ENCODE peak calls at places on chromosome 13, in six cellular contexts. One of them, this sample, is unnamed.

GRCh38 chr13:30333601-30334000 is 26.2 kb upstream of the KATNAL1 start:
- DNase-seq in progenitor cell of endocrine pancreas: no peak
- DNase-seq in choroid plexus epithelial cell: no peak
- DNase-seq in stimulated activated CD8-positive, alpha-beta memory T cell treated with anti-CD3 and anti-CD28 coated beads, Interleukin-15, amount 100 ng/mL, for 4 hours: no peak
- DNase-seq in Caco-2: no peak
- DNase-seq in AG10803: no peak
- DNase-seq in this sample: no peak

GRCh38 chr13:50079278-50080157 is 64.3 kb downstream of the KCNRG start:
- DNase-seq in progenitor cell of endocrine pancreas: no peak
- DNase-seq in choroid plexus epithelial cell: no peak
- DNase-seq in stimulated activated CD8-positive, alpha-beta memory T cell treated with anti-CD3 and anti-CD28 coated beads, Interleukin-15, amount 100 ng/mL, for 4 hours: no peak
- DNase-seq in Caco-2: no peak
- DNase-seq in AG10803: no peak
- DNase-seq in this sample: no peak

GRCh38 chr13:29791508-29791907 is 58.9 kb downstream of the UBL3 start:
- DNase-seq in progenitor cell of endocrine pancreas: no peak
- DNase-seq in choroid plexus epithelial cell: no peak
- DNase-seq in stimulated activated CD8-positive, alpha-beta memory T cell treated with anti-CD3 and anti-CD28 coated beads, Interleukin-15, amount 100 ng/mL, for 4 hours: no peak
- DNase-seq in Caco-2: no peak
- DNase-seq in AG10803: no peak
- DNase-seq in this sample: no peak

GRCh38 chr13:112443191-112444000 is 67.2 kb downstream of the SPACA7 start:
- DNase-seq in progenitor cell of endocrine pancreas: no peak
- DNase-seq in choroid plexus epithelial cell: peak; percentile 6
- DNase-seq in stimulated activated CD8-positive, alpha-beta memory T cell treated with anti-CD3 and anti-CD28 coated beads, Interleukin-15, amount 100 ng/mL, for 4 hours: no peak
- DNase-seq in Caco-2: peak; percentile 32
- DNase-seq in AG10803: no peak
- DNase-seq in this sample: peak; percentile 60

GRCh38 chr13:51451467-51452390 is 1.1 kb downstream of the INTS6 start:
- DNase-seq in progenitor cell of endocrine pancreas: peak; percentile 68
- DNase-seq in choroid plexus epithelial cell: peak; percentile 80
- DNase-seq in stimulated activated CD8-positive, alpha-beta memory T cell treated with anti-CD3 and anti-CD28 coated beads, Interleukin-15, amount 100 ng/mL, for 4 hours: peak; percentile 54
- DNase-seq in Caco-2: peak; percentile 79
- DNase-seq in AG10803: peak; percentile 65
- DNase-seq in this sample: peak; percentile 39

GRCh38 chr13:45932611-45933182 is 81.1 kb upstream of the SIAH3 start:
- DNase-seq in progenitor cell of endocrine pancreas: no peak
- DNase-seq in choroid plexus epithelial cell: no peak
- DNase-seq in stimulated activated CD8-positive, alpha-beta memory T cell treated with anti-CD3 and anti-CD28 coated beads, Interleukin-15, amount 100 ng/mL, for 4 hours: no peak
- DNase-seq in Caco-2: no peak
- DNase-seq in AG10803: no peak
- DNase-seq in this sample: no peak

GRCh38 chr13:66139250-66139649 is 1090.9 kb downstream of the PCDH9 start:
- DNase-seq in progenitor cell of endocrine pancreas: no peak
- DNase-seq in choroid plexus epithelial cell: no peak
- DNase-seq in stimulated activated CD8-positive, alpha-beta memory T cell treated with anti-CD3 and anti-CD28 coated beads, Interleukin-15, amount 100 ng/mL, for 4 hours: no peak
- DNase-seq in Caco-2: no peak
- DNase-seq in AG10803: no peak
- DNase-seq in this sample: no peak

GRCh38 chr13:110236831-110237261 is 70.1 kb downstream of the COL4A1 start:
- DNase-seq in progenitor cell of endocrine pancreas: no peak
- DNase-seq in choroid plexus epithelial cell: no peak
- DNase-seq in stimulated activated CD8-positive, alpha-beta memory T cell treated with anti-CD3 and anti-CD28 coated beads, Interleukin-15, amount 100 ng/mL, for 4 hours: no peak
- DNase-seq in Caco-2: no peak
- DNase-seq in AG10803: no peak
- DNase-seq in this sample: no peak

GRCh38 chr13:44406617-44407016 is 33.0 kb downstream of the SERP2 start:
- DNase-seq in progenitor cell of endocrine pancreas: no peak
- DNase-seq in choroid plexus epithelial cell: no peak
- DNase-seq in stimulated activated CD8-positive, alpha-beta memory T cell treated with anti-CD3 and anti-CD28 coated beads, Interleukin-15, amount 100 ng/mL, for 4 hours: no peak
- DNase-seq in Caco-2: no peak
- DNase-seq in AG10803: no peak
- DNase-seq in this sample: no peak

GRCh38 chr13:98433654-98434053 is 143.3 kb downstream of the STK24 start:
- DNase-seq in progenitor cell of endocrine pancreas: no peak
- DNase-seq in choroid plexus epithelial cell: no peak
- DNase-seq in stimulated activated CD8-positive, alpha-beta memory T cell treated with anti-CD3 and anti-CD28 coated beads, Interleukin-15, amount 100 ng/mL, for 4 hours: no peak
- DNase-seq in Caco-2: no peak
- DNase-seq in AG10803: no peak
- DNase-seq in this sample: no peak

GRCh38 chr13:59259416-59260000 is 904.2 kb downstream of the DIAPH3 start:
- DNase-seq in progenitor cell of endocrine pancreas: no peak
- DNase-seq in choroid plexus epithelial cell: no peak
- DNase-seq in stimulated activated CD8-positive, alpha-beta memory T cell treated with anti-CD3 and anti-CD28 coated beads, Interleukin-15, amount 100 ng/mL, for 4 hours: no peak
- DNase-seq in Caco-2: no peak
- DNase-seq in AG10803: no peak
- DNase-seq in this sample: no peak

GRCh38 chr13:85816413-85816812 is 17.2 kb upstream of the SLITRK6 start:
- DNase-seq in progenitor cell of endocrine pancreas: no peak
- DNase-seq in choroid plexus epithelial cell: peak; percentile 33
- DNase-seq in stimulated activated CD8-positive, alpha-beta memory T cell treated with anti-CD3 and anti-CD28 coated beads, Interleukin-15, amount 100 ng/mL, for 4 hours: no peak
- DNase-seq in Caco-2: no peak
- DNase-seq in AG10803: no peak
- DNase-seq in this sample: no peak

GRCh38 chr13:24161010-24161775 is 673 bp downstream of the SPATA13 start:
- DNase-seq in progenitor cell of endocrine pancreas: no peak
- DNase-seq in choroid plexus epithelial cell: no peak
- DNase-seq in stimulated activated CD8-positive, alpha-beta memory T cell treated with anti-CD3 and anti-CD28 coated beads, Interleukin-15, amount 100 ng/mL, for 4 hours: peak; percentile 10
- DNase-seq in Caco-2: peak; percentile 57
- DNase-seq in AG10803: no peak
- DNase-seq in this sample: peak; percentile 55

GRCh38 chr13:44086389-44086788 is 206.7 kb downstream of the LACC1 start:
- DNase-seq in progenitor cell of endocrine pancreas: no peak
- DNase-seq in choroid plexus epithelial cell: no peak
- DNase-seq in stimulated activated CD8-positive, alpha-beta memory T cell treated with anti-CD3 and anti-CD28 coated beads, Interleukin-15, amount 100 ng/mL, for 4 hours: no peak
- DNase-seq in Caco-2: no peak
- DNase-seq in AG10803: no peak
- DNase-seq in this sample: no peak

GRCh38 chr13:28181413-28181812 is 43.1 kb downstream of the PAN3 start:
- DNase-seq in progenitor cell of endocrine pancreas: no peak
- DNase-seq in choroid plexus epithelial cell: peak; percentile 60
- DNase-seq in stimulated activated CD8-positive, alpha-beta memory T cell treated with anti-CD3 and anti-CD28 coated beads, Interleukin-15, amount 100 ng/mL, for 4 hours: no peak
- DNase-seq in Caco-2: no peak
- DNase-seq in AG10803: peak; percentile 35
- DNase-seq in this sample: no peak

GRCh38 chr13:84137292-84137691 is 255.0 kb upstream of the SLITRK1 start:
- DNase-seq in progenitor cell of endocrine pancreas: no peak
- DNase-seq in choroid plexus epithelial cell: peak; percentile 14
- DNase-seq in stimulated activated CD8-positive, alpha-beta memory T cell treated with anti-CD3 and anti-CD28 coated beads, Interleukin-15, amount 100 ng/mL, for 4 hours: peak; percentile 30
- DNase-seq in Caco-2: no peak
- DNase-seq in AG10803: peak; percentile 17
- DNase-seq in this sample: no peak

GRCh38 chr13:76993021-76993420 is 1.1 kb downstream of the CLN5 start:
- DNase-seq in progenitor cell of endocrine pancreas: no peak
- DNase-seq in choroid plexus epithelial cell: no peak
- DNase-seq in stimulated activated CD8-positive, alpha-beta memory T cell treated with anti-CD3 and anti-CD28 coated beads, Interleukin-15, amount 100 ng/mL, for 4 hours: no peak
- DNase-seq in Caco-2: no peak
- DNase-seq in AG10803: peak; percentile 32
- DNase-seq in this sample: no peak

GRCh38 chr13:32264407-32264806 is 50.8 kb downstream of the ZAR1L start:
- DNase-seq in progenitor cell of endocrine pancreas: no peak
- DNase-seq in choroid plexus epithelial cell: peak; percentile 66
- DNase-seq in stimulated activated CD8-positive, alpha-beta memory T cell treated with anti-CD3 and anti-CD28 coated beads, Interleukin-15, amount 100 ng/mL, for 4 hours: no peak
- DNase-seq in Caco-2: no peak
- DNase-seq in AG10803: no peak
- DNase-seq in this sample: no peak

GRCh38 chr13:32153056-32153455 is 121.5 kb downstream of the FRY start:
- DNase-seq in progenitor cell of endocrine pancreas: no peak
- DNase-seq in choroid plexus epithelial cell: peak; percentile 62
- DNase-seq in stimulated activated CD8-positive, alpha-beta memory T cell treated with anti-CD3 and anti-CD28 coated beads, Interleukin-15, amount 100 ng/mL, for 4 hours: no peak
- DNase-seq in Caco-2: no peak
- DNase-seq in AG10803: peak; percentile 71
- DNase-seq in this sample: no peak

GRCh38 chr13:107845911-107846310 is 369.4 kb downstream of the LIG4 start:
- DNase-seq in progenitor cell of endocrine pancreas: no peak
- DNase-seq in choroid plexus epithelial cell: no peak
- DNase-seq in stimulated activated CD8-positive, alpha-beta memory T cell treated with anti-CD3 and anti-CD28 coated beads, Interleukin-15, amount 100 ng/mL, for 4 hours: no peak
- DNase-seq in Caco-2: no peak
- DNase-seq in AG10803: no peak
- DNase-seq in this sample: no peak

GRCh38 chr13:106038752-106039151 is 496.7 kb downstream of the EFNB2 start:
- DNase-seq in progenitor cell of endocrine pancreas: no peak
- DNase-seq in choroid plexus epithelial cell: peak; percentile 83
- DNase-seq in stimulated activated CD8-positive, alpha-beta memory T cell treated with anti-CD3 and anti-CD28 coated beads, Interleukin-15, amount 100 ng/mL, for 4 hours: no peak
- DNase-seq in Caco-2: no peak
- DNase-seq in AG10803: peak; percentile 84
- DNase-seq in this sample: no peak

GRCh38 chr13:112727581-112727980 is 37.7 kb downstream of the ATP11A start:
- DNase-seq in progenitor cell of endocrine pancreas: no peak
- DNase-seq in choroid plexus epithelial cell: no peak
- DNase-seq in stimulated activated CD8-positive, alpha-beta memory T cell treated with anti-CD3 and anti-CD28 coated beads, Interleukin-15, amount 100 ng/mL, for 4 hours: no peak
- DNase-seq in Caco-2: no peak
- DNase-seq in AG10803: no peak
- DNase-seq in this sample: no peak

GRCh38 chr13:107203146-107203847 is 635.4 kb upstream of the ARGLU1 start:
- DNase-seq in progenitor cell of endocrine pancreas: no peak
- DNase-seq in choroid plexus epithelial cell: peak; percentile 39
- DNase-seq in stimulated activated CD8-positive, alpha-beta memory T cell treated with anti-CD3 and anti-CD28 coated beads, Interleukin-15, amount 100 ng/mL, for 4 hours: no peak
- DNase-seq in Caco-2: peak; percentile 45
- DNase-seq in AG10803: peak; percentile 1
- DNase-seq in this sample: peak; percentile 37

GRCh38 chr13:91078093-91078679 is 269.3 kb upstream of the MIR17HG start:
- DNase-seq in progenitor cell of endocrine pancreas: no peak
- DNase-seq in choroid plexus epithelial cell: peak; percentile 26
- DNase-seq in stimulated activated CD8-positive, alpha-beta memory T cell treated with anti-CD3 and anti-CD28 coated beads, Interleukin-15, amount 100 ng/mL, for 4 hours: no peak
- DNase-seq in Caco-2: peak; percentile 15
- DNase-seq in AG10803: no peak
- DNase-seq in this sample: no peak

GRCh38 chr13:74226791-74227475 is 92.7 kb upstream of the KLF12 start:
- DNase-seq in progenitor cell of endocrine pancreas: no peak
- DNase-seq in choroid plexus epithelial cell: peak; percentile 74
- DNase-seq in stimulated activated CD8-positive, alpha-beta memory T cell treated with anti-CD3 and anti-CD28 coated beads, Interleukin-15, amount 100 ng/mL, for 4 hours: no peak
- DNase-seq in Caco-2: no peak
- DNase-seq in AG10803: peak; percentile 62
- DNase-seq in this sample: no peak

GRCh38 chr13:65063753-65064152 is 2166.4 kb downstream of the PCDH9 start:
- DNase-seq in progenitor cell of endocrine pancreas: no peak
- DNase-seq in choroid plexus epithelial cell: peak; percentile 93
- DNase-seq in stimulated activated CD8-positive, alpha-beta memory T cell treated with anti-CD3 and anti-CD28 coated beads, Interleukin-15, amount 100 ng/mL, for 4 hours: no peak
- DNase-seq in Caco-2: no peak
- DNase-seq in AG10803: peak; percentile 30
- DNase-seq in this sample: no peak

GRCh38 chr13:100125946-100126345 is 37.1 kb downstream of the PCCA start:
- DNase-seq in progenitor cell of endocrine pancreas: no peak
- DNase-seq in choroid plexus epithelial cell: no peak
- DNase-seq in stimulated activated CD8-positive, alpha-beta memory T cell treated with anti-CD3 and anti-CD28 coated beads, Interleukin-15, amount 100 ng/mL, for 4 hours: no peak
- DNase-seq in Caco-2: no peak
- DNase-seq in AG10803: no peak
- DNase-seq in this sample: no peak

GRCh38 chr13:78604782-78605611 is 1.6 kb upstream of the POU4F1 start:
- DNase-seq in progenitor cell of endocrine pancreas: no peak
- DNase-seq in choroid plexus epithelial cell: no peak
- DNase-seq in stimulated activated CD8-positive, alpha-beta memory T cell treated with anti-CD3 and anti-CD28 coated beads, Interleukin-15, amount 100 ng/mL, for 4 hours: no peak
- DNase-seq in Caco-2: peak; percentile 63
- DNase-seq in AG10803: no peak
- DNase-seq in this sample: peak; percentile 74

GRCh38 chr13:81394605-81395004 is 1053.7 kb upstream of the SPRY2 start:
- DNase-seq in progenitor cell of endocrine pancreas: no peak
- DNase-seq in choroid plexus epithelial cell: no peak
- DNase-seq in stimulated activated CD8-positive, alpha-beta memory T cell treated with anti-CD3 and anti-CD28 coated beads, Interleukin-15, amount 100 ng/mL, for 4 hours: no peak
- DNase-seq in Caco-2: no peak
- DNase-seq in AG10803: no peak
- DNase-seq in this sample: no peak

GRCh38 chr13:48562296-48563066 is 29.6 kb upstream of the RCBTB2 start:
- DNase-seq in progenitor cell of endocrine pancreas: no peak
- DNase-seq in choroid plexus epithelial cell: no peak
- DNase-seq in stimulated activated CD8-positive, alpha-beta memory T cell treated with anti-CD3 and anti-CD28 coated beads, Interleukin-15, amount 100 ng/mL, for 4 hours: peak; percentile 64
- DNase-seq in Caco-2: no peak
- DNase-seq in AG10803: no peak
- DNase-seq in this sample: no peak

GRCh38 chr13:51246411-51247298 is 24.5 kb downstream of the FAM124A start:
- DNase-seq in progenitor cell of endocrine pancreas: no peak
- DNase-seq in choroid plexus epithelial cell: no peak
- DNase-seq in stimulated activated CD8-positive, alpha-beta memory T cell treated with anti-CD3 and anti-CD28 coated beads, Interleukin-15, amount 100 ng/mL, for 4 hours: no peak
- DNase-seq in Caco-2: no peak
- DNase-seq in AG10803: no peak
- DNase-seq in this sample: no peak

GRCh38 chr13:29521336-29521735 is 74.2 kb downstream of the SLC7A1 start:
- DNase-seq in progenitor cell of endocrine pancreas: no peak
- DNase-seq in choroid plexus epithelial cell: no peak
- DNase-seq in stimulated activated CD8-positive, alpha-beta memory T cell treated with anti-CD3 and anti-CD28 coated beads, Interleukin-15, amount 100 ng/mL, for 4 hours: no peak
- DNase-seq in Caco-2: no peak
- DNase-seq in AG10803: no peak
- DNase-seq in this sample: no peak